ENCODE peak calls at places on chromosomes 12 and 14, in five cellular contexts. X is NCI-H146, U is GM12878, C is body of pancreas, K is IMR-90. Q is an unnamed sample.

GRCh38 chr14:33950320-33951182 is at the start of gene EGLN3:
- DNase-seq in X (peak), C (peak), U (no peak), K (peak), Q (peak)

GRCh38 chr12:77325505-77325904 is 260.1 kb upstream of the E2F7 start:
- DNase-seq in X (no peak), U (no peak), C (no peak), K (no peak), Q (peak)

GRCh38 chr14:77457115-77457521 is 283 bp downstream of the VIPAS39 start:
- DNase-seq in K (peak), U (no peak), X (no peak), C (no peak), Q (peak)

GRCh38 chr12:93571360-93571853 is 1.1 kb upstream of the SOCS2 start:
- DNase-seq in X (peak), C (peak), U (no peak), K (peak), Q (peak)

GRCh38 chr14:74886001-74886400 is 4.3 kb downstream of the DLST start:
- DNase-seq in U (no peak), C (no peak), X (no peak), K (peak), Q (no peak)

GRCh38 chr12:109592195-109592904 is 18.8 kb downstream of the MVK start:
- DNase-seq in U (no peak), X (no peak), K (no peak), C (no peak), Q (no peak)

GRCh38 chr14:77403798-77404197 is 19.5 kb downstream of the NOXRED1 start:
- DNase-seq in K (no peak), C (no peak), X (no peak), U (no peak), Q (peak)

GRCh38 chr12:25979563-25979962 is 21.1 kb downstream of the RASSF8 start:
- DNase-seq in U (no peak), C (no peak), K (no peak), X (no peak), Q (no peak)

GRCh38 chr12:113932411-113933196 is 33.5 kb downstream of the RBM19 start:
- DNase-seq in X (no peak), C (no peak), U (no peak), K (peak), Q (no peak)

GRCh38 chr14:41950428-41950827 is 343.8 kb downstream of the LRFN5 start:
- DNase-seq in X (no peak), U (no peak), C (no peak), K (no peak), Q (no peak)

GRCh38 chr14:69571449-69571878 is 3.2 kb downstream of the CCDC177 start:
- DNase-seq in C (no peak), K (no peak), U (no peak), X (no peak), Q (no peak)

GRCh38 chr14:54350196-54350595 is 46.6 kb upstream of the CDKN3 start:
- DNase-seq in C (no peak), K (peak), X (no peak), U (no peak), Q (no peak)

GRCh38 chr12:31267966-31268365 is 58.0 kb downstream of the SINHCAF start:
- DNase-seq in K (no peak), X (no peak), C (no peak), U (no peak), Q (no peak)

GRCh38 chr12:48903363-48903981 is 21.8 kb downstream of the FKBP11 start:
- DNase-seq in K (peak), C (peak), X (no peak), U (no peak), Q (no peak)

GRCh38 chr14:31125231-31125630 is 82.4 kb downstream of the HECTD1 start:
- DNase-seq in X (no peak), U (no peak), K (no peak), C (no peak), Q (no peak)

GRCh38 chr12:44858456-44858855 is 17.7 kb downstream of the NELL2 start:
- DNase-seq in K (no peak), U (no peak), X (no peak), C (no peak), Q (no peak)

GRCh38 chr14:25381498-25381897 is 331.6 kb upstream of the STXBP6 start:
- DNase-seq in U (no peak), X (peak), K (no peak), C (no peak), Q (peak)

GRCh38 chr12:46674818-46675217 is 151.0 kb downstream of the SLC38A4 start:
- DNase-seq in X (no peak), U (no peak), K (no peak), C (no peak), Q (no peak)

GRCh38 chr12:62659457-62660295 is 193.1 kb downstream of the MON2 start:
- DNase-seq in K (no peak), U (no peak), X (peak), C (no peak), Q (peak)

GRCh38 chr14:65184032-65184764 is 81.9 kb upstream of the MAX start:
- DNase-seq in K (peak), X (no peak), C (no peak), U (no peak), Q (peak)

GRCh38 chr12:94725375-94726168 is 75.2 kb upstream of the TMCC3 start:
- DNase-seq in C (no peak), K (peak), U (no peak), X (no peak), Q (peak)

GRCh38 chr12:86193931-86194330 is 62.3 kb downstream of the MGAT4C start:
- DNase-seq in K (peak), C (no peak), X (no peak), U (no peak), Q (no peak)

GRCh38 chr12:109436181-109436546 is 40.9 kb downstream of the KCTD10 start:
- DNase-seq in X (no peak), K (no peak), C (no peak), U (no peak), Q (no peak)

GRCh38 chr14:93042968-93043940 is 72.5 kb downstream of the ITPK1 start:
- DNase-seq in K (peak), C (peak), X (no peak), U (no peak), Q (peak)

GRCh38 chr14:65966188-65966587 is 520.0 kb upstream of the CCDC196 start:
- DNase-seq in U (no peak), C (no peak), K (no peak), X (no peak), Q (no peak)

GRCh38 chr14:101476258-101476930 is 84.9 kb upstream of the DIO3 start:
- DNase-seq in C (peak), K (no peak), X (no peak), U (no peak), Q (no peak)

GRCh38 chr12:105927553-105927952 is 211.2 kb downstream of the NUAK1 start:
- DNase-seq in K (no peak), C (no peak), U (no peak), X (no peak), Q (no peak)

GRCh38 chr12:43338848-43339526 is 213.0 kb downstream of the ADAMTS20 start:
- DNase-seq in X (peak), K (peak), U (peak), C (no peak), Q (peak)

GRCh38 chr12:110020956-110021355 is 21.7 kb downstream of the ANKRD13A start:
- DNase-seq in X (no peak), C (no peak), U (no peak), K (no peak), Q (no peak)

GRCh38 chr12:51341259-51342007 is 5.0 kb downstream of the CELA1 start:
- DNase-seq in C (peak), U (peak), K (peak), X (peak), Q (peak)

GRCh38 chr14:28502517-28502916 is 264.1 kb upstream of the FOXG1 start:
- DNase-seq in U (no peak), C (no peak), K (no peak), X (no peak), Q (no peak)

GRCh38 chr12:114473717-114474116 is 67.8 kb upstream of the TBX5 start:
- DNase-seq in K (no peak), U (no peak), X (no peak), C (no peak), Q (no peak)

GRCh38 chr12:77049767-77050353 is 15.5 kb downstream of the E2F7 start:
- DNase-seq in U (peak), C (no peak), X (peak), K (peak), Q (peak)

GRCh38 chr14:54814076-54814475 is 88.5 kb downstream of the GCH1 start:
- DNase-seq in C (no peak), K (no peak), U (no peak), X (no peak), Q (peak)

GRCh38 chr14:90115780-90116179 is 54.0 kb downstream of the KCNK13 start:
- DNase-seq in X (no peak), K (no peak), C (no peak), U (no peak), Q (no peak)

GRCh38 chr12:104549820-104550480 is 93.2 kb downstream of the CHST11 start:
- DNase-seq in X (no peak), K (peak), C (no peak), U (no peak), Q (no peak)

GRCh38 chr12:9646794-9647622 is 22.5 kb upstream of the CLEC2D start:
- DNase-seq in U (no peak), X (peak), K (peak), C (no peak), Q (no peak)

GRCh38 chr14:72377016-72377415 is 444.8 kb downstream of the RGS6 start:
- DNase-seq in C (no peak), U (no peak), X (no peak), K (no peak), Q (no peak)

GRCh38 chr14:96264200-96264553 is 8.2 kb downstream of the BDKRB1 start:
- DNase-seq in C (no peak), X (no peak), U (no peak), K (no peak), Q (no peak)

Q was measured in NCI-H69.